ENCODE peak calls at places on chromosomes 11 and 22, in nine cellular contexts. M, S, C, R, K, W, E, I and O are unnamed samples.

GRCh38 chr11:46122955-46123354 is 1.7 kb upstream of the PHF21A start:
- DNase-seq in R (no peak), M (no peak), I (peak), W (peak), E (no peak), C (no peak), S (no peak), K (no peak), O (no peak)

GRCh38 chr22:24379536-24379935 is 47.9 kb upstream of the ADORA2A start:
- DNase-seq in E (no peak), C (no peak), S (no peak), W (peak), K (no peak), R (no peak), I (no peak), M (no peak), O (no peak)

GRCh38 chr22:48889209-48889830 is 938.4 kb downstream of the BRD1 start:
- DNase-seq in M (no peak), R (no peak), S (no peak), C (peak), K (no peak), E (no peak), I (no peak), W (no peak), O (no peak)

GRCh38 chr11:126884192-126884973 is 116.2 kb downstream of the KIRREL3 start:
- DNase-seq in K (no peak), E (no peak), S (no peak), C (no peak), I (no peak), M (no peak), R (no peak), W (no peak), O (no peak)

GRCh38 chr11:77175869-77176539 is 48.0 kb downstream of the MYO7A start:
- DNase-seq in C (peak), I (peak), E (no peak), S (no peak), R (peak), W (no peak), K (no peak), M (no peak), O (no peak)

GRCh38 chr11:7307836-7308235 is 56.1 kb downstream of the SYT9 start:
- DNase-seq in C (no peak), W (no peak), S (no peak), R (no peak), K (no peak), M (no peak), E (no peak), I (no peak), O (peak)

GRCh38 chr11:34650528-34650927 is 29.6 kb downstream of the EHF start:
- DNase-seq in C (no peak), S (no peak), M (no peak), I (peak), R (no peak), W (peak), K (no peak), E (no peak), O (peak)

GRCh38 chr11:89267660-89268302 is 90.1 kb downstream of the TYR start:
- DNase-seq in E (no peak), K (no peak), S (no peak), I (no peak), M (no peak), W (no peak), C (no peak), R (no peak), O (no peak)

GRCh38 chr11:82790723-82791487 is 57.2 kb upstream of the FAM181B start:
- DNase-seq in S (no peak), E (no peak), R (no peak), I (no peak), K (no peak), W (no peak), C (no peak), M (peak), O (no peak)

GRCh38 chr11:58330861-58331260 is 28.0 kb downstream of the OR5B17 start:
- DNase-seq in S (no peak), E (no peak), R (no peak), C (no peak), K (no peak), W (peak), M (no peak), I (no peak), O (no peak)

GRCh38 chr11:46590740-46591606 is 2.9 kb downstream of the AMBRA1 start:
- DNase-seq in W (no peak), C (no peak), I (no peak), S (no peak), E (no peak), M (no peak), R (no peak), K (no peak), O (no peak)

GRCh38 chr11:110100476-110101240 is 7.5 kb downstream of the ZC3H12C start:
- DNase-seq in R (no peak), S (no peak), K (no peak), W (no peak), C (no peak), I (no peak), M (no peak), E (no peak), O (no peak)

GRCh38 chr22:48837341-48837935 is 990.2 kb downstream of the BRD1 start:
- DNase-seq in E (no peak), S (no peak), M (no peak), K (no peak), I (no peak), W (no peak), R (no peak), C (no peak), O (no peak)

GRCh38 chr22:26476705-26477340 is 6.8 kb downstream of the HPS4 start:
- DNase-seq in I (peak), S (no peak), W (peak), E (no peak), C (no peak), K (no peak), M (no peak), R (no peak), O (no peak)

GRCh38 chr22:37549704-37550059 is 10.6 kb upstream of the CDC42EP1 start:
- DNase-seq in K (no peak), C (no peak), W (peak), R (no peak), M (no peak), I (no peak), S (peak), E (no peak), O (no peak)

GRCh38 chr11:108803781-108804180 is 138.9 kb downstream of the DDX10 start:
- DNase-seq in R (no peak), M (no peak), C (no peak), E (no peak), W (peak), I (no peak), S (no peak), K (no peak), O (no peak)

GRCh38 chr11:75230621-75231020 is 10.0 kb upstream of the TPBGL start:
- DNase-seq in E (no peak), K (no peak), C (no peak), M (no peak), R (no peak), W (no peak), S (no peak), I (no peak), O (no peak)

GRCh38 chr22:42880815-42881214 is 23.7 kb upstream of the ARFGAP3 start:
- DNase-seq in I (no peak), E (no peak), C (no peak), K (no peak), M (no peak), S (no peak), R (no peak), W (no peak), O (no peak)

GRCh38 chr11:86519064-86519911 is 144.6 kb downstream of the CCDC81 start:
- DNase-seq in R (no peak), M (peak), E (no peak), W (peak), C (no peak), K (no peak), S (no peak), I (no peak), O (no peak)

GRCh38 chr11:63986156-63986931 is at the start of gene OTUB1:
- DNase-seq in S (peak), K (no peak), I (peak), M (peak), W (peak), R (peak), E (peak), C (peak), O (peak)
- TF ChIP-seq POLR2A in S (no peak), K (no peak), I (peak), M (peak), W (peak), R (peak), E (peak), C (no peak), O (peak)

GRCh38 chr11:836700-837099 is 3.9 kb downstream of the CD151 start:
- DNase-seq in E (no peak), K (no peak), C (no peak), M (no peak), R (no peak), I (no peak), S (no peak), W (no peak), O (no peak)

GRCh38 chr11:837990-838307 is 4.4 kb downstream of the POLR2L start:
- DNase-seq in K (no peak), R (no peak), I (no peak), S (no peak), M (no peak), E (no peak), C (no peak), W (no peak), O (no peak)

GRCh38 chr11:838441-839279 is 3.7 kb downstream of the POLR2L start:
- DNase-seq in E (no peak), K (no peak), M (no peak), R (no peak), C (no peak), I (peak), W (no peak), S (no peak), O (no peak)

GRCh38 chr11:836274-836673 is 3.5 kb downstream of the CD151 start:
- DNase-seq in K (no peak), W (no peak), R (no peak), E (no peak), C (no peak), I (no peak), M (no peak), S (no peak), O (no peak)

GRCh38 chr11:837189-837989 is 4.6 kb downstream of the CD151 start:
- DNase-seq in M (no peak), C (no peak), R (no peak), K (no peak), S (no peak), E (no peak), W (no peak), I (peak), O (no peak)
- TF ChIP-seq POLR2A in M (no peak), C (no peak), R (no peak), K (no peak), S (no peak), E (no peak), W (peak), I (no peak), O (peak)

GRCh38 chr11:121576531-121576930 is 123.8 kb upstream of the SORL1-AS1 start:
- DNase-seq in S (no peak), K (no peak), W (no peak), R (no peak), E (no peak), C (no peak), I (no peak), M (no peak), O (peak)

GRCh38 chr11:121580154-121580553 is 127.4 kb upstream of the SORL1-AS1 start:
- DNase-seq in K (no peak), I (no peak), M (no peak), C (no peak), E (no peak), W (no peak), S (no peak), R (no peak), O (no peak)

GRCh38 chr11:121577106-121577505 is 124.3 kb upstream of the SORL1-AS1 start:
- DNase-seq in W (no peak), S (no peak), C (no peak), M (no peak), R (no peak), K (no peak), E (no peak), I (no peak), O (no peak)

GRCh38 chr11:121575963-121576290 is 123.2 kb upstream of the SORL1-AS1 start:
- DNase-seq in W (no peak), E (no peak), C (no peak), I (no peak), K (no peak), R (no peak), M (no peak), S (no peak), O (no peak)

GRCh38 chr11:121578216-121579063 is 125.7 kb upstream of the SORL1-AS1 start:
- DNase-seq in M (no peak), C (no peak), K (no peak), E (no peak), I (peak), W (peak), R (no peak), S (no peak), O (no peak)
- TF ChIP-seq POLR2A in M (no peak), C (no peak), K (no peak), E (no peak), I (peak), W (no peak), R (no peak), S (no peak), O (no peak)

GRCh38 chr22:39317084-39317755 is 2.2 kb downstream of the RPL3 start:
- DNase-seq in M (no peak), W (no peak), E (no peak), S (no peak), C (no peak), I (peak), K (no peak), R (no peak), O (no peak)
- TF ChIP-seq POLR2A in M (no peak), W (no peak), E (no peak), S (no peak), C (no peak), I (no peak), K (no peak), R (peak), O (no peak)

GRCh38 chr11:73195191-73196007 is 22.7 kb upstream of the P2RY2 start:
- DNase-seq in I (peak), S (peak), E (no peak), K (no peak), W (no peak), M (no peak), R (no peak), C (peak), O (no peak)
- TF ChIP-seq POLR2A in I (no peak), S (no peak), E (no peak), K (no peak), W (no peak), M (no peak), R (no peak), C (no peak), O (no peak)

GRCh38 chr11:66314186-66314501 is 2.7 kb downstream of the CD248 start:
- DNase-seq in R (no peak), M (no peak), I (no peak), S (no peak), C (no peak), W (no peak), E (no peak), K (no peak), O (no peak)

GRCh38 chr11:66311470-66311964 is 5.3 kb downstream of the CD248 start:
- DNase-seq in E (no peak), C (no peak), R (no peak), K (no peak), S (no peak), W (no peak), I (no peak), M (no peak), O (no peak)

GRCh38 chr11:66313321-66314185 is 3.3 kb downstream of the CD248 start:
- DNase-seq in S (no peak), I (peak), M (no peak), E (no peak), K (no peak), C (no peak), R (no peak), W (peak), O (no peak)

GRCh38 chr11:66311965-66312548 is 4.8 kb downstream of the CD248 start:
- DNase-seq in W (peak), C (peak), K (peak), E (peak), S (peak), I (peak), R (peak), M (peak), O (peak)

GRCh38 chr11:66312549-66313320 is 4.1 kb downstream of the CD248 start:
- DNase-seq in R (peak), I (peak), S (peak), W (peak), C (peak), M (peak), E (peak), K (peak), O (no peak)
- TF ChIP-seq POLR2A in R (no peak), I (peak), S (no peak), W (peak), C (peak), M (peak), E (peak), K (no peak), O (peak)

DNA sequence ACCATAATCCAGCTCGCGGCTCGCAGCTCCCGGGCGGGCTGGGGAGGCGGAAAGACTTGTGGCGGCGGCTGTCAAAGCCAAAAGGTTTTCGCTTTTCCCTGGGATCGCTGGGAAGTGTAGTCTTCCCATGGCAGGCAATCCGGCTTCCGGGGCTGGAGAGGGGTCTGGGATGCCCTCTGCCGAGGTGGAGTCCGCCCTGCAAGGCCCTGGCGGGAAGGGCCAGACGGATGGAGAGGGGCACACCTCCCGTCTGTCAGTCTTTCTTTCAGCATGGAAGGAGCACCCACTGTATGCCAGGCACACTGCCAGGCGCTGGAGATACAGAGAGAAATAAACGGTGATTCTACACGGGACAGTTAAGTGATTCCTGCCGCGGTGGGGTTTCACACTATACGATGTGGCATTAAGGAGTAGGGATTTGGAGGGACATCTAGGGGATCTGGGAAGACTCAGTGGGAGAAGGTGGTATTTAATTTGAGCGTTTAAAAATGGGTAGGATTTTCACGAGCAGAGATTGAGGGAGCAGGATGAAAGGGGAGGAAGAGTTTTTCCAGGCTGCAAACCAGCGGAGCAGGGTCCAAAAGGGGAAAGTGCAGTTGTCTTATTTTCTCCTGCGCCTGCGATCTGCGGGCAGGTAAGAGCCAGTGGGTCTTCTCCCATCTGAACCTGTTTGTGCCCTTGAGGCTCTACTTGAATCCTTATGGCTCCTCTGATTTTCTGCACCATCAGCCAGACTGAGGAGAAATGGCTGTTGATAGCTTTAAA is at the start of gene BACE1:
- DNase-seq in C (peak), S (peak), I (peak), R (peak), M (peak), W (peak), K (no peak), E (peak), O (no peak)
- TF ChIP-seq POLR2A in C (no peak), S (no peak), I (no peak), R (no peak), M (peak), W (no peak), K (no peak), E (peak), O (no peak)